ENCODE peak calls at places on chromosomes 3 and 15, in four cellular contexts. One of them, this sample, is unnamed.

GRCh38 chr3:9143180-9143579 is 106.3 kb downstream of the SRGAP3 start:
- DNase-seq in MCF 10A: no peak
- DNase-seq in NCI-H774: no peak
- DNase-seq in left ventricle myocardium superior: no peak
- DNase-seq in this sample: no peak

GRCh38 chr3:108293858-108294257 is 2.5 kb upstream of the HHLA2 start:
- DNase-seq in MCF 10A: no peak
- DNase-seq in NCI-H774: no peak
- DNase-seq in left ventricle myocardium superior: no peak
- DNase-seq in this sample: no peak

GRCh38 chr3:16277471-16277870 is 12.5 kb downstream of the OXNAD1 start:
- DNase-seq in MCF 10A: no peak
- DNase-seq in NCI-H774: no peak
- DNase-seq in left ventricle myocardium superior: no peak
- DNase-seq in this sample: no peak

GRCh38 chr15:91316123-91316522 is 216.1 kb downstream of the SV2B start:
- DNase-seq in MCF 10A: no peak
- DNase-seq in NCI-H774: no peak
- DNase-seq in left ventricle myocardium superior: no peak
- DNase-seq in this sample: no peak

GRCh38 chr15:62240121-62240520 is 75.0 kb upstream of the C2CD4B start:
- DNase-seq in MCF 10A: no peak
- DNase-seq in NCI-H774: no peak
- DNase-seq in left ventricle myocardium superior: no peak
- DNase-seq in this sample: no peak

GRCh38 chr15:51801391-51801835 is 28.0 kb upstream of the TMOD3 start:
- DNase-seq in MCF 10A: peak
- DNase-seq in NCI-H774: no peak
- DNase-seq in left ventricle myocardium superior: peak
- DNase-seq in this sample: no peak

GRCh38 chr3:164521644-164522043 is 556.7 kb downstream of the SI start:
- DNase-seq in MCF 10A: no peak
- DNase-seq in NCI-H774: no peak
- DNase-seq in left ventricle myocardium superior: no peak
- DNase-seq in this sample: no peak

GRCh38 chr3:71185733-71186455 is 397.6 kb downstream of the FOXP1 start:
- DNase-seq in MCF 10A: peak
- DNase-seq in NCI-H774: no peak
- DNase-seq in left ventricle myocardium superior: no peak
- DNase-seq in this sample: no peak

GRCh38 chr15:69573815-69574472 is 121.3 kb downstream of the RPLP1 start:
- DNase-seq in MCF 10A: no peak
- DNase-seq in NCI-H774: no peak
- DNase-seq in left ventricle myocardium superior: no peak
- DNase-seq in this sample: no peak

GRCh38 chr15:40192942-40193341 is 32.1 kb downstream of the BUB1B start:
- DNase-seq in MCF 10A: peak
- DNase-seq in NCI-H774: no peak
- DNase-seq in left ventricle myocardium superior: no peak
- DNase-seq in this sample: no peak